ENCODE peak calls at places on chromosomes 2 and 18, in four cellular contexts. T, P, F and K are unnamed samples.

GRCh38 chr18:48728204-48728833 is 189.5 kb downstream of the CTIF start:
- DNase-seq in P (peak; percentile 49), F (no peak), T (no peak), K (no peak)

GRCh38 chr2:25491966-25492532 is 150.3 kb upstream of the DNMT3A start:
- DNase-seq in F (no peak), P (no peak), T (no peak), K (no peak)

GRCh38 chr2:26610504-26611335 is 30.4 kb downstream of the CIB4 start:
- DNase-seq in T (no peak), P (no peak), F (no peak), K (no peak)

GRCh38 chr2:219002395-219003266 is 9.4 kb upstream of the CRYBA2 start:
- DNase-seq in P (peak; percentile 84), T (no peak), F (peak; percentile 22), K (no peak)

GRCh38 chr18:55337908-55338521 is 250.0 kb downstream of the TCF4 start:
- DNase-seq in P (no peak), F (no peak), T (no peak), K (no peak)

GRCh38 chr2:30234180-30234971 is 3.0 kb downstream of the LBH start:
- DNase-seq in P (peak; percentile 88), T (no peak), F (no peak), K (peak; percentile 92)

GRCh38 chr2:9288681-9289338 is 82.2 kb downstream of the ASAP2 start:
- DNase-seq in T (no peak), F (no peak), P (peak; percentile 46), K (no peak)

GRCh38 chr2:24919100-24919976 is 699 bp downstream of the ADCY3 start:
- DNase-seq in T (peak; percentile 42), P (peak; percentile 31), F (peak; percentile 42), K (no peak)

GRCh38 chr18:67281746-67282145 is 234.8 kb downstream of the DSEL start:
- DNase-seq in T (no peak), F (no peak), P (no peak), K (no peak)

GRCh38 chr2:138922973-138923563 is 142.9 kb upstream of the NXPH2 start:
- DNase-seq in P (peak; percentile 45), T (no peak), F (no peak), K (no peak)

GRCh38 chr2:65991332-65991731 is 443.6 kb upstream of the MEIS1 start:
- DNase-seq in T (no peak), P (no peak), F (no peak), K (no peak)

GRCh38 chr2:230157300-230157699 is 62.5 kb downstream of the SP110 start:
- DNase-seq in P (no peak), T (no peak), F (no peak), K (no peak)

GRCh38 chr18:44705075-44705474 is 24.4 kb downstream of the SETBP1 start:
- DNase-seq in T (no peak), P (no peak), F (no peak), K (no peak)

GRCh38 chr2:236507393-236508085 is 62.1 kb upstream of the ACKR3 start:
- DNase-seq in P (peak; percentile 13), T (no peak), F (peak; percentile 22), K (no peak)

GRCh38 chr2:101842471-101842870 is 145.0 kb downstream of the MAP4K4 start:
- DNase-seq in F (no peak), T (no peak), P (no peak), K (no peak)

GRCh38 chr2:182542501-182543258 is 115.8 kb upstream of the PDE1A start:
- DNase-seq in P (no peak), F (no peak), T (no peak), K (no peak)

GRCh38 chr2:68743531-68743930 is 8.9 kb downstream of the ARHGAP25 start:
- DNase-seq in F (no peak), P (no peak), T (no peak), K (no peak)

GRCh38 chr2:170190172-170190571 is 12.2 kb downstream of the MYO3B start:
- DNase-seq in T (no peak), P (no peak), F (no peak), K (no peak)

GRCh38 chr18:56245856-56246575 is 392.4 kb downstream of the TXNL1 start:
- DNase-seq in P (no peak), F (no peak), T (no peak), K (no peak)

GRCh38 chr2:44663471-44664073 is 277.9 kb upstream of the SIX3 start:
- DNase-seq in T (no peak), F (no peak), P (no peak), K (no peak)

GRCh38 chr2:172095146-172095904 is 7.4 kb downstream of the DLX2 start:
- DNase-seq in P (peak; percentile 94), T (no peak), F (peak; percentile 55), K (no peak)

GRCh38 chr2:240576436-240577205 is 8.3 kb downstream of the RNPEPL1 start:
- DNase-seq in P (no peak), T (no peak), F (no peak), K (no peak)

GRCh38 chr18:44882163-44882881 is 201.6 kb downstream of the SETBP1 start:
- DNase-seq in F (no peak), P (no peak), T (no peak), K (no peak)

GRCh38 chr2:40259900-40260299 is 192.0 kb downstream of the SLC8A1 start:
- DNase-seq in T (no peak), P (no peak), F (no peak), K (no peak)

GRCh38 chr2:16375981-16376380 is 289.7 kb downstream of the CYRIA start:
- DNase-seq in F (no peak), T (no peak), P (no peak), K (no peak)